ENCODE peak calls at places on chromosomes 4 and X, in seven cellular contexts. T, F, S, Q, Z, C and I are unnamed samples.

GRCh38 chr4:32396504-32396903 is 1676.3 kb downstream of the PCDH7 start:
- DNase-seq in T (no peak), Q (no peak), Z (no peak), S (no peak), F (no peak), C (no peak), I (no peak)

GRCh38 chr4:112645541-112646329 is 8.8 kb downstream of the LARP7 start:
- DNase-seq in S (no peak), Q (no peak), Z (no peak), T (no peak), F (no peak), C (no peak), I (no peak)

GRCh38 chr4:18012807-18013462 is 8.6 kb downstream of the LCORL start:
- DNase-seq in Q (no peak), S (no peak), C (no peak), Z (no peak), T (no peak), F (no peak), I (no peak)

GRCh38 chrX:3428762-3429161 is 82.3 kb upstream of the MXRA5 start:
- DNase-seq in F (no peak), C (no peak), S (no peak), Z (peak; percentile 55), T (no peak), Q (no peak), I (no peak)

GRCh38 chr4:163484906-163485305 is 9.6 kb upstream of the TMA16 start:
- DNase-seq in Z (peak; percentile 40), S (no peak), T (peak; percentile 35), F (peak; percentile 53), C (peak; percentile 49), Q (peak; percentile 80), I (peak; percentile 36)

GRCh38 chr4:147498031-147498700 is 17.3 kb downstream of the EDNRA start:
- DNase-seq in F (no peak), T (no peak), Z (peak; percentile 71), S (peak; percentile 21), C (peak; percentile 89), Q (no peak), I (peak; percentile 55)

GRCh38 chr4:150209140-150209829 is 131.0 kb downstream of the DCLK2 start:
- DNase-seq in Q (peak; percentile 74), C (peak; percentile 72), S (peak; percentile 13), F (peak; percentile 80), T (peak; percentile 29), Z (peak; percentile 64), I (peak; percentile 59)

GRCh38 chrX:46627700-46628405 is 54.3 kb downstream of the CHST7 start:
- DNase-seq in Z (no peak), S (no peak), T (peak; percentile 6), C (no peak), F (no peak), Q (no peak), I (no peak)

GRCh38 chr4:176393306-176394013 is 73.7 kb downstream of the SPCS3 start:
- DNase-seq in S (no peak), Q (no peak), T (no peak), F (no peak), C (no peak), Z (peak; percentile 7), I (peak; percentile 14)

GRCh38 chrX:19840899-19841648 is 46.3 kb downstream of the SH3KBP1 start:
- DNase-seq in F (no peak), Q (no peak), T (no peak), C (no peak), Z (no peak), S (no peak), I (no peak)

GRCh38 chr4:48093949-48094550 is 40.0 kb downstream of the TXK start:
- DNase-seq in Z (no peak), F (no peak), S (no peak), Q (no peak), T (peak; percentile 6), C (peak; percentile 16), I (no peak)

GRCh38 chrX:72245461-72246089 is 6.7 kb upstream of the ERCC6L start:
- DNase-seq in Q (peak; percentile 38), S (no peak), F (peak; percentile 67), C (peak; percentile 57), Z (peak; percentile 46), T (peak; percentile 33), I (peak; percentile 70)

GRCh38 chr4:1170156-1170804 is 2.1 kb downstream of the SPON2 start:
- DNase-seq in F (peak; percentile 51), C (no peak), S (no peak), Z (no peak), Q (no peak), T (no peak), I (no peak)
- H3K4me3 ChIP-seq in F (no peak overlapping the region), C (no peak overlapping the region), S (no peak overlapping the region), Z (no peak overlapping the region), Q (no peak overlapping the region), T (no peak overlapping the region), I (no peak overlapping the region)

GRCh38 chr4:141246683-141247429 is 26.2 kb downstream of the ZNF330 start:
- DNase-seq in Q (no peak), F (no peak), C (peak; percentile 3), T (no peak), Z (peak; percentile 19), S (no peak), I (no peak)

GRCh38 chr4:141244419-141244818 is 23.7 kb downstream of the ZNF330 start:
- DNase-seq in S (no peak), C (no peak), Z (no peak), T (no peak), Q (no peak), F (no peak), I (no peak)

GRCh38 chr4:141248029-141248428 is 27.3 kb downstream of the ZNF330 start:
- DNase-seq in S (peak; percentile 35), F (no peak), T (peak; percentile 25), Q (no peak), C (peak; percentile 17), Z (peak; percentile 83), I (no peak)

GRCh38 chr4:141247430-141247780 is 26.7 kb downstream of the ZNF330 start:
- DNase-seq in Z (peak; percentile 24), T (no peak), C (no peak), S (no peak), F (no peak), Q (no peak), I (no peak)

GRCh38 chr4:141246243-141246642 is 25.5 kb downstream of the ZNF330 start:
- DNase-seq in S (peak; percentile 59), C (peak; percentile 71), F (no peak), T (no peak), Q (peak; percentile 6), Z (peak; percentile 88), I (no peak)
- H3K4me3 ChIP-seq in S (no peak overlapping the region), C (no peak overlapping the region), F (no peak overlapping the region), T (no peak overlapping the region), Q (no peak overlapping the region), Z (no peak overlapping the region), I (no peak overlapping the region)

GRCh38 chr4:88696620-88697019 is 1.0 kb downstream of the NAP1L5 start:
- DNase-seq in S (no peak), Z (no peak), F (no peak), Q (no peak), T (no peak), C (no peak), I (no peak)
- H3K4me3 ChIP-seq in S (peak overlapping the region; percentile 72), Z (peak overlapping the region; percentile 74), F (peak overlapping the region; percentile 53), Q (no peak overlapping the region), T (peak overlapping the region; percentile 56), C (peak overlapping the region; percentile 70), I (peak overlapping the region; percentile 71)

GRCh38 chrX:63784902-63785692 is at the start of gene ARHGEF9:
- DNase-seq in C (no peak), S (no peak), F (peak; percentile 68), T (peak; percentile 1), Q (peak; percentile 73), Z (peak; percentile 3), I (peak; percentile 78)
- H3K4me3 ChIP-seq in C (peak within 1 kb of the TSS; percentile 27), S (peak within 1 kb of the TSS; percentile 24), F (peak within 1 kb of the TSS; percentile 70), T (no peak within 1 kb of the TSS), Q (peak within 1 kb of the TSS; percentile 41), Z (peak within 1 kb of the TSS; percentile 45), I (peak within 1 kb of the TSS; percentile 67)

GRCh38 chrX:137234651-137235402 is 201.0 kb upstream of the GPR101 start:
- DNase-seq in F (no peak), Q (no peak), Z (no peak), C (no peak), S (no peak), T (no peak), I (no peak)
- H3K4me3 ChIP-seq in F (no peak overlapping the region), Q (no peak overlapping the region), Z (no peak overlapping the region), C (no peak overlapping the region), S (no peak overlapping the region), T (no peak overlapping the region), I (no peak overlapping the region)

GRCh38 chr4:83851261-83852084 is 315.6 kb downstream of the GPAT3 start:
- DNase-seq in Z (peak; percentile 29), S (no peak), T (peak; percentile 8), F (no peak), Q (peak; percentile 5), C (peak; percentile 94), I (no peak)
- H3K4me3 ChIP-seq in Z (no peak overlapping the region), S (no peak overlapping the region), T (no peak overlapping the region), F (no peak overlapping the region), Q (no peak overlapping the region), C (no peak overlapping the region), I (no peak overlapping the region)

DNA sequence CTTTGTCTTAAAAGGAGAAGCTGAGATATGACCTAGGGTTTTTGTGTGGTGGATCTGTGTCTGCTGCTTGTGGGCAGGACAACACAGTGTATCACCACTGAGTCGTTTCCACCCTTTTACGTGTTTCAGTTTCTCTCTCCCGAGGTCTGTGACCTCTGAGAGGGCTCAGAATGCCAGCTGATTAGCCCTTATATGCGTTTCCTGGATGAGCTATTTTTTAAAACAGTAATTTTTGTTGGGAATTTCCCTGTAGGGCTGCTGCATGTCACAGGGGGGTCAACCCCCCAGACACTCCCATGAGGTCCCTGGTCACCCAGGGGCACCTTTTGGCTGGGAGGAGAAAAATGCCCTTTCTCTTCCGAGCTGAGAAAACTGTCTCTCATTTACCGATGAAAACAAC is 170.4 kb upstream of the CASK start:
- DNase-seq in S (no peak), Z (no peak), Q (no peak), F (no peak), T (no peak), C (no peak), I (no peak)
- H3K4me3 ChIP-seq in S (no peak overlapping the region), Z (no peak overlapping the region), Q (no peak overlapping the region), F (no peak overlapping the region), T (no peak overlapping the region), C (no peak overlapping the region), I (no peak overlapping the region)